ENCODE peak calls at places on chromosome 21, in ten cellular contexts. J, S, D, X, W, B, H, Z, M and P are unnamed samples.

GRCh38 chr21:26909972-26910371 is 56.9 kb downstream of the ADAMTS5 start:
- DNase-seq in M (no peak), J (no peak), Z (no peak), H (no peak), D (no peak), X (no peak), B (no peak), W (peak; percentile 63), S (no peak), P (peak; percentile 40)

GRCh38 chr21:43618940-43619339 is 40.3 kb downstream of the HSF2BP start:
- DNase-seq in X (no peak), D (no peak), S (peak; percentile 63), M (no peak), Z (no peak), H (no peak), J (no peak), B (no peak), W (no peak), P (no peak)

GRCh38 chr21:34020005-34020847 is 53.2 kb upstream of the MRPS6 start:
- DNase-seq in J (no peak), B (no peak), W (no peak), M (peak; percentile 65), D (no peak), X (no peak), Z (no peak), H (no peak), S (no peak), P (no peak)

GRCh38 chr21:38913120-38913975 is 107.6 kb downstream of the ETS2 start:
- DNase-seq in B (peak; percentile 84), J (no peak), W (no peak), D (no peak), H (peak; percentile 53), M (no peak), Z (peak; percentile 12), X (peak; percentile 37), S (peak; percentile 85), P (peak; percentile 32)

GRCh38 chr21:31034378-31034777 is 3.9 kb downstream of the KRTAP19-8 start:
- DNase-seq in M (no peak), H (no peak), S (peak; percentile 21), D (no peak), J (no peak), X (no peak), Z (no peak), B (no peak), W (no peak), P (no peak)

GRCh38 chr21:46317710-46318463 is 5.8 kb downstream of the C21orf58 start:
- DNase-seq in H (no peak), Z (no peak), D (no peak), J (no peak), S (no peak), X (no peak), B (no peak), W (no peak), M (no peak), P (no peak)

GRCh38 chr21:30408782-30409494 is 13.1 kb downstream of the KRTAP13-1 start:
- DNase-seq in H (peak; percentile 48), B (no peak), D (no peak), J (no peak), Z (peak; percentile 2), X (no peak), M (no peak), W (peak; percentile 11), S (peak; percentile 87), P (peak; percentile 26)

GRCh38 chr21:41564871-41565281 is 56.9 kb upstream of the TMPRSS2 start:
- DNase-seq in W (no peak), X (no peak), B (no peak), H (no peak), S (peak; percentile 73), M (no peak), D (no peak), Z (peak; percentile 10), J (peak; percentile 72), P (no peak)

GRCh38 chr21:41483415-41483814 is 24.5 kb downstream of the TMPRSS2 start:
- DNase-seq in M (no peak), W (no peak), B (no peak), S (no peak), X (no peak), H (no peak), D (no peak), Z (no peak), J (no peak), P (no peak)

GRCh38 chr21:38080888-38081287 is 164.6 kb upstream of the KCNJ6 start:
- DNase-seq in Z (no peak), D (no peak), H (no peak), J (no peak), M (no peak), B (no peak), S (no peak), W (no peak), X (no peak), P (no peak)

GRCh38 chr21:45631540-45631939 is 12.0 kb upstream of the PCBP3 start:
- DNase-seq in B (no peak), W (no peak), D (no peak), J (no peak), H (no peak), Z (no peak), M (no peak), S (no peak), X (no peak), P (no peak)

GRCh38 chr21:42757826-42758655 is 104.6 kb downstream of the PDE9A start:
- DNase-seq in W (no peak), J (no peak), Z (no peak), D (no peak), B (peak; percentile 35), S (no peak), H (no peak), M (no peak), X (no peak), P (no peak)

GRCh38 chr21:14403681-14404318 is 20.9 kb upstream of the HSPA13 start:
- DNase-seq in W (no peak), D (peak; percentile 20), X (no peak), H (no peak), M (peak; percentile 53), Z (no peak), S (peak; percentile 40), J (no peak), B (no peak), P (peak; percentile 31)

GRCh38 chr21:35026617-35027557 is 22.2 kb downstream of the RUNX1 start:
- DNase-seq in X (peak; percentile 29), B (peak; percentile 95), S (peak; percentile 15), Z (peak; percentile 80), M (no peak), J (no peak), H (no peak), D (peak; percentile 78), W (no peak), P (no peak)

GRCh38 chr21:17514124-17514481 is 1.3 kb downstream of the CXADR start:
- DNase-seq in M (no peak), H (no peak), X (no peak), W (no peak), S (peak; percentile 71), B (no peak), Z (no peak), J (no peak), D (no peak), P (no peak)

GRCh38 chr21:30146558-30147282 is 19.9 kb downstream of the CLDN17 start:
- DNase-seq in B (no peak), M (no peak), S (peak; percentile 93), Z (no peak), W (no peak), X (no peak), H (no peak), D (no peak), J (no peak), P (no peak)

GRCh38 chr21:46211786-46212720 is 16.5 kb downstream of the LSS start:
- DNase-seq in D (no peak), B (no peak), Z (no peak), J (no peak), M (no peak), W (no peak), H (no peak), S (peak; percentile 44), X (no peak), P (no peak)

GRCh38 chr21:41460578-41461527 is 34.8 kb downstream of the MX1 start:
- DNase-seq in Z (peak; percentile 52), D (peak; percentile 56), S (peak; percentile 65), W (peak; percentile 11), H (peak; percentile 52), B (peak; percentile 89), M (peak; percentile 17), X (peak; percentile 13), J (no peak), P (peak; percentile 58)

GRCh38 chr21:25809013-25809412 is 74.2 kb downstream of the GABPA start:
- DNase-seq in S (peak; percentile 70), D (peak; percentile 6), W (no peak), J (no peak), M (no peak), H (no peak), B (no peak), X (no peak), Z (no peak), P (no peak)

GRCh38 chr21:46065215-46065992 is 32.5 kb upstream of the COL6A2 start:
- DNase-seq in M (no peak), D (no peak), H (peak; percentile 9), J (peak; percentile 62), B (peak; percentile 85), W (no peak), Z (no peak), S (no peak), X (no peak), P (no peak)

GRCh38 chr21:42632771-42633690 is 20.4 kb upstream of the PDE9A start:
- DNase-seq in M (no peak), B (no peak), W (no peak), X (no peak), D (no peak), S (no peak), H (no peak), Z (no peak), J (no peak), P (no peak)

GRCh38 chr21:20999567-21000169 is 1.5 kb downstream of the NCAM2 start:
- DNase-seq in D (peak; percentile 14), S (peak; percentile 7), B (no peak), M (peak; percentile 43), Z (peak; percentile 13), H (no peak), X (peak; percentile 66), W (no peak), J (no peak), P (peak; percentile 54)